ENCODE peak calls at places on chromosomes 4 and X, in ten cellular contexts. C is retina, G is fibroblast of the aortic adventitia, Y is endothelial cell, I is A549, K is NCI-H446 treated with DMSO at 0.1 percent for 48 hours, N is K562, Z is NCI-H345, Q is B cell, O is AG08396. B is an unnamed sample.

GRCh38 chr4:139689093-139689722 is 23.6 kb downstream of the MGST2 start:
- DNase-seq in C (no peak), G (no peak), Y (no peak), I (no peak), K (no peak), N (no peak), Z (no peak), Q (no peak), O (no peak), B (no peak)

GRCh38 chr4:150818661-150819060 is 196.4 kb downstream of the LRBA start:
- DNase-seq in C (no peak), G (peak; percentile 41), Y (no peak), I (no peak), K (no peak), N (no peak), Z (no peak), Q (no peak), O (no peak), B (no peak)

GRCh38 chrX:8672176-8672575 is 59.8 kb downstream of the ANOS1 start:
- DNase-seq in C (peak; percentile 38), G (no peak), Y (peak; percentile 11), I (no peak), K (no peak), N (no peak), Z (no peak), Q (no peak), O (no peak), B (no peak)

GRCh38 chr4:61070269-61070668 is 129.9 kb upstream of the ADGRL3 start:
- DNase-seq in C (no peak), G (no peak), Y (no peak), I (no peak), K (no peak), N (no peak), Z (no peak), Q (no peak), O (no peak), B (no peak)

GRCh38 chr4:90943311-90943710 is 816.1 kb downstream of the CCSER1 start:
- DNase-seq in C (no peak), G (no peak), Y (no peak), I (no peak), K (no peak), N (no peak), Z (no peak), Q (no peak), O (no peak), B (no peak)

GRCh38 chrX:9467181-9467580 is 2.3 kb downstream of the TBL1X start:
- DNase-seq in C (peak; percentile 9), G (no peak), Y (no peak), I (no peak), K (no peak), N (no peak), Z (no peak), Q (no peak), O (no peak), B (no peak)

GRCh38 chr4:69831646-69832325 is 28.2 kb downstream of the SULT1E1 start:
- DNase-seq in C (no peak), G (no peak), Y (no peak), I (no peak), K (no peak), N (no peak), Z (no peak), Q (no peak), O (no peak), B (no peak)

GRCh38 chr4:19675172-19675811 is 576.4 kb upstream of the SLIT2 start:
- DNase-seq in C (no peak), G (peak; percentile 78), Y (no peak), I (no peak), K (peak; percentile 20), N (no peak), Z (no peak), Q (no peak), O (peak; percentile 15), B (no peak)

GRCh38 chr4:55736605-55737183 is 82.9 kb upstream of the EXOC1L start:
- DNase-seq in C (no peak), G (peak; percentile 31), Y (no peak), I (no peak), K (no peak), N (peak; percentile 25), Z (peak; percentile 3), Q (no peak), O (no peak), B (no peak)

GRCh38 chr4:11194431-11194830 is 234.3 kb downstream of the HS3ST1 start:
- DNase-seq in C (no peak), G (peak; percentile 49), Y (no peak), I (no peak), K (no peak), N (no peak), Z (no peak), Q (no peak), O (no peak), B (no peak)

GRCh38 chr4:142091691-142092182 is 455.4 kb downstream of the IL15 start:
- DNase-seq in C (no peak), G (peak; percentile 100), Y (no peak), I (peak; percentile 10), K (peak; percentile 89), N (no peak), Z (no peak), Q (no peak), O (peak; percentile 31), B (no peak)

GRCh38 chr4:73653695-73654106 is 33.5 kb upstream of the RASSF6 start:
- DNase-seq in C (peak; percentile 93), G (peak; percentile 69), Y (peak; percentile 21), I (peak; percentile 34), K (peak; percentile 18), N (peak; percentile 67), Z (peak; percentile 80), Q (no peak), O (peak; percentile 59), B (peak; percentile 69)

GRCh38 chr4:138225477-138225876 is 16.7 kb downstream of the SLC7A11 start:
- DNase-seq in C (no peak), G (no peak), Y (no peak), I (no peak), K (no peak), N (no peak), Z (no peak), Q (no peak), O (no peak), B (no peak)

GRCh38 chrX:103360916-103361315 is 4.6 kb downstream of the TCEAL9 start:
- DNase-seq in C (no peak), G (no peak), Y (no peak), I (no peak), K (no peak), N (no peak), Z (no peak), Q (no peak), O (no peak), B (no peak)

GRCh38 chr4:168831919-168832745 is 177.9 kb downstream of the CBR4 start:
- DNase-seq in C (peak; percentile 94), G (peak; percentile 72), Y (peak; percentile 66), I (peak; percentile 76), K (peak; percentile 60), N (peak; percentile 75), Z (peak; percentile 54), Q (peak; percentile 52), O (peak; percentile 88), B (peak; percentile 80)

GRCh38 chr4:108168672-108169562 is at the start of gene LEF1:
- DNase-seq in C (peak; percentile 92), G (peak; percentile 18), Y (peak; percentile 57), I (no peak), K (no peak), N (peak; percentile 75), Z (peak; percentile 14), Q (no peak), O (peak; percentile 52), B (peak; percentile 53)

GRCh38 chrX:12583543-12583942 is 207.7 kb upstream of the PRPS2 start:
- DNase-seq in C (no peak), G (no peak), Y (no peak), I (no peak), K (no peak), N (no peak), Z (no peak), Q (no peak), O (no peak), B (no peak)

B was measured in HEK293T.